ENCODE peak calls at places on chromosomes 7 and 10, in seven cellular contexts. One of them, this sample, is unnamed.

GRCh38 chr7:150665075-150665794 is 20.3 kb upstream of the GIMAP2 start:
- DNase-seq in brain microvascular endothelial cell: no peak
- DNase-seq in cardiac fibroblast: no peak
- DNase-seq in suprapubic skin: no peak
- DNase-seq in pancreas: no peak
- DNase-seq in Caco-2: no peak
- DNase-seq in tibial artery: no peak
- DNase-seq in this sample: no peak

GRCh38 chr7:23955600-23956149 is 245.7 kb downstream of the STK31 start:
- DNase-seq in suprapubic skin: no peak
- DNase-seq in brain microvascular endothelial cell: no peak
- DNase-seq in tibial artery: no peak
- DNase-seq in Caco-2: no peak
- DNase-seq in cardiac fibroblast: no peak
- DNase-seq in pancreas: no peak
- DNase-seq in this sample: no peak

GRCh38 chr10:107025676-107026075 is 138.8 kb downstream of the SORCS1 start:
- DNase-seq in Caco-2: no peak
- DNase-seq in suprapubic skin: no peak
- DNase-seq in pancreas: no peak
- DNase-seq in brain microvascular endothelial cell: no peak
- DNase-seq in cardiac fibroblast: no peak
- DNase-seq in tibial artery: no peak
- DNase-seq in this sample: no peak

GRCh38 chr7:36742911-36743775 is 18.8 kb upstream of the AOAH start:
- DNase-seq in Caco-2: no peak
- DNase-seq in brain microvascular endothelial cell: no peak
- DNase-seq in cardiac fibroblast: no peak
- DNase-seq in pancreas: no peak
- DNase-seq in suprapubic skin: no peak
- DNase-seq in tibial artery: no peak
- DNase-seq in this sample: no peak

GRCh38 chr7:1705856-1706255 is 35.8 kb downstream of the ELFN1 start:
- DNase-seq in tibial artery: no peak
- DNase-seq in brain microvascular endothelial cell: no peak
- DNase-seq in pancreas: no peak
- DNase-seq in cardiac fibroblast: no peak
- DNase-seq in Caco-2: no peak
- DNase-seq in suprapubic skin: peak; percentile 34
- DNase-seq in this sample: no peak

GRCh38 chr10:49367600-49367999 is 28.3 kb downstream of the DRGX start:
- DNase-seq in pancreas: no peak
- DNase-seq in Caco-2: no peak
- DNase-seq in tibial artery: no peak
- DNase-seq in cardiac fibroblast: no peak
- DNase-seq in suprapubic skin: no peak
- DNase-seq in brain microvascular endothelial cell: no peak
- DNase-seq in this sample: no peak

GRCh38 chr10:104020020-104020419 is 53.1 kb downstream of the SLK start:
- DNase-seq in Caco-2: no peak
- DNase-seq in brain microvascular endothelial cell: no peak
- DNase-seq in suprapubic skin: no peak
- DNase-seq in tibial artery: no peak
- DNase-seq in pancreas: no peak
- DNase-seq in cardiac fibroblast: no peak
- DNase-seq in this sample: no peak

GRCh38 chr10:24544776-24545175 is 178.9 kb downstream of the ARHGAP21 start:
- DNase-seq in brain microvascular endothelial cell: no peak
- DNase-seq in Caco-2: no peak
- DNase-seq in pancreas: no peak
- DNase-seq in cardiac fibroblast: no peak
- DNase-seq in suprapubic skin: no peak
- DNase-seq in tibial artery: no peak
- DNase-seq in this sample: no peak

GRCh38 chr7:45048748-45049147 is 40.0 kb downstream of the NACAD start:
- DNase-seq in cardiac fibroblast: no peak
- DNase-seq in tibial artery: no peak
- DNase-seq in suprapubic skin: no peak
- DNase-seq in brain microvascular endothelial cell: no peak
- DNase-seq in pancreas: no peak
- DNase-seq in Caco-2: no peak
- DNase-seq in this sample: no peak

GRCh38 chr7:74306737-74307469 is 17.7 kb downstream of the CLIP2 start:
- DNase-seq in tibial artery: peak; percentile 81
- DNase-seq in Caco-2: no peak
- DNase-seq in cardiac fibroblast: peak; percentile 69
- DNase-seq in brain microvascular endothelial cell: peak; percentile 43
- DNase-seq in suprapubic skin: no peak
- DNase-seq in pancreas: no peak
- DNase-seq in this sample: peak; percentile 75

GRCh38 chr10:102615361-102615760 is 28.9 kb upstream of the TRIM8 start:
- DNase-seq in pancreas: peak; percentile 55
- DNase-seq in Caco-2: no peak
- DNase-seq in brain microvascular endothelial cell: no peak
- DNase-seq in suprapubic skin: no peak
- DNase-seq in cardiac fibroblast: no peak
- DNase-seq in tibial artery: no peak
- DNase-seq in this sample: no peak
- TF ChIP-seq CTCF in pancreas: no peak
- TF ChIP-seq CTCF in Caco-2: peak; percentile 17
- TF ChIP-seq CTCF in brain microvascular endothelial cell: peak; percentile 68
- TF ChIP-seq CTCF in suprapubic skin: no peak
- TF ChIP-seq CTCF in cardiac fibroblast: peak; percentile 35
- TF ChIP-seq CTCF in tibial artery: no peak
- TF ChIP-seq CTCF in this sample: peak; percentile 45

GRCh38 chr10:59284111-59284975 is 78.0 kb downstream of the FAM13C start:
- DNase-seq in brain microvascular endothelial cell: no peak
- DNase-seq in tibial artery: no peak
- DNase-seq in Caco-2: no peak
- DNase-seq in cardiac fibroblast: no peak
- DNase-seq in suprapubic skin: no peak
- DNase-seq in pancreas: no peak
- DNase-seq in this sample: no peak

GRCh38 chr10:59287587-59287986 is 74.8 kb downstream of the FAM13C start:
- DNase-seq in Caco-2: no peak
- DNase-seq in tibial artery: no peak
- DNase-seq in brain microvascular endothelial cell: no peak
- DNase-seq in pancreas: no peak
- DNase-seq in suprapubic skin: no peak
- DNase-seq in cardiac fibroblast: no peak
- DNase-seq in this sample: no peak

GRCh38 chr10:59283456-59284082 is 78.8 kb downstream of the FAM13C start:
- DNase-seq in suprapubic skin: no peak
- DNase-seq in cardiac fibroblast: no peak
- DNase-seq in pancreas: no peak
- DNase-seq in brain microvascular endothelial cell: no peak
- DNase-seq in Caco-2: no peak
- DNase-seq in tibial artery: no peak
- DNase-seq in this sample: peak; percentile 5

GRCh38 chr10:59285073-59285472 is 77.3 kb downstream of the FAM13C start:
- DNase-seq in cardiac fibroblast: no peak
- DNase-seq in suprapubic skin: no peak
- DNase-seq in brain microvascular endothelial cell: no peak
- DNase-seq in tibial artery: no peak
- DNase-seq in pancreas: no peak
- DNase-seq in Caco-2: no peak
- DNase-seq in this sample: no peak

DNA sequence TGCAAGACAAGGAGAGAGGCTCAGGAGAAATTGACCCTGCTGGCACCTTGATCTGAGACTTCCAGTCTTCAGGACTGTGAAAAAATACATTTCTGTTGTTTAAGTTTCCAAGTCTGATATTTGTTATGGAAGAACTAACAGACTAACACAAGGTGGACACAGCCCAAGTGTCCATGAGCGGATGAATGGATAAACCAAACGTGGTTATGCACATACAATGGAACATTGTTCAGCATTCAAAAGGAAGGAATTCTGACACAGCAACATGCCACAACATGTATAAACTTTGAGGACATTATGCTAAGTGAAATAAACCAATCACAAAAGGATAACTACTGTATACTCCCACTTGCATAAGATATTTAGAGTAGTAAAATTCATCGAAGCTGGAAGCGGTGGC is 76.5 kb downstream of the FAM13C start:
- DNase-seq in pancreas: no peak
- DNase-seq in Caco-2: no peak
- DNase-seq in cardiac fibroblast: no peak
- DNase-seq in brain microvascular endothelial cell: no peak
- DNase-seq in suprapubic skin: no peak
- DNase-seq in tibial artery: no peak
- DNase-seq in this sample: no peak
- TF ChIP-seq CTCF in pancreas: no peak
- TF ChIP-seq CTCF in Caco-2: no peak
- TF ChIP-seq CTCF in cardiac fibroblast: no peak
- TF ChIP-seq CTCF in brain microvascular endothelial cell: no peak
- TF ChIP-seq CTCF in suprapubic skin: no peak
- TF ChIP-seq CTCF in tibial artery: no peak
- TF ChIP-seq CTCF in this sample: no peak

DNA sequence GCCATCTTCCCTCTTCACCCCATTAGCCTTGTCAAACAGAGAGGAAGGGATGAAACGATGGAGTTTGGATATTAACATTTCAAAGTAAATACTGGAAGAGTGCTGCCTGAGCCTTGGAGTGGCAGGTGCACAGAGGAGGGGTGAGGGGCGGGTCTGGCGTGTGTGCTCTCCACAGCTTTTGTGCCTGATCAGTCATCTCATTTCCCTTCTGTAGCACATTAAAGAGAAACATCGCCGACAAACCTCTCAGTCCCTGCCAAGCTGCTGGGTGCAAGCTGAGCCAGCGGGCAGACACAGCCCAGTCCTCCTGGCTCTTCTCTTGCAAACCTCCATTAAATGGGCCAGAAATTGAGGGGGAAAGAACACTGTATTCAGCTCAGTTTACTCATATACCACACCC is 76.2 kb downstream of the SLIT1 start:
- DNase-seq in cardiac fibroblast: no peak
- DNase-seq in Caco-2: no peak
- DNase-seq in brain microvascular endothelial cell: no peak
- DNase-seq in tibial artery: no peak
- DNase-seq in pancreas: no peak
- DNase-seq in suprapubic skin: no peak
- DNase-seq in this sample: no peak
- TF ChIP-seq CTCF in cardiac fibroblast: no peak
- TF ChIP-seq CTCF in Caco-2: no peak
- TF ChIP-seq CTCF in brain microvascular endothelial cell: no peak
- TF ChIP-seq CTCF in tibial artery: no peak
- TF ChIP-seq CTCF in pancreas: no peak
- TF ChIP-seq CTCF in suprapubic skin: no peak
- TF ChIP-seq CTCF in this sample: no peak

GRCh38 chr7:42454006-42454405 is 217.0 kb upstream of the GLI3 start:
- DNase-seq in pancreas: no peak
- DNase-seq in cardiac fibroblast: no peak
- DNase-seq in tibial artery: no peak
- DNase-seq in brain microvascular endothelial cell: no peak
- DNase-seq in Caco-2: no peak
- DNase-seq in suprapubic skin: no peak
- DNase-seq in this sample: peak; percentile 85
- TF ChIP-seq CTCF in pancreas: no peak
- TF ChIP-seq CTCF in cardiac fibroblast: no peak
- TF ChIP-seq CTCF in tibial artery: no peak
- TF ChIP-seq CTCF in brain microvascular endothelial cell: no peak
- TF ChIP-seq CTCF in Caco-2: no peak
- TF ChIP-seq CTCF in suprapubic skin: no peak
- TF ChIP-seq CTCF in this sample: no peak

GRCh38 chr7:117459735-117460134 is 20.1 kb upstream of the CFTR start:
- DNase-seq in cardiac fibroblast: peak; percentile 3
- DNase-seq in suprapubic skin: no peak
- DNase-seq in Caco-2: no peak
- DNase-seq in pancreas: no peak
- DNase-seq in tibial artery: no peak
- DNase-seq in brain microvascular endothelial cell: no peak
- DNase-seq in this sample: no peak

DNA sequence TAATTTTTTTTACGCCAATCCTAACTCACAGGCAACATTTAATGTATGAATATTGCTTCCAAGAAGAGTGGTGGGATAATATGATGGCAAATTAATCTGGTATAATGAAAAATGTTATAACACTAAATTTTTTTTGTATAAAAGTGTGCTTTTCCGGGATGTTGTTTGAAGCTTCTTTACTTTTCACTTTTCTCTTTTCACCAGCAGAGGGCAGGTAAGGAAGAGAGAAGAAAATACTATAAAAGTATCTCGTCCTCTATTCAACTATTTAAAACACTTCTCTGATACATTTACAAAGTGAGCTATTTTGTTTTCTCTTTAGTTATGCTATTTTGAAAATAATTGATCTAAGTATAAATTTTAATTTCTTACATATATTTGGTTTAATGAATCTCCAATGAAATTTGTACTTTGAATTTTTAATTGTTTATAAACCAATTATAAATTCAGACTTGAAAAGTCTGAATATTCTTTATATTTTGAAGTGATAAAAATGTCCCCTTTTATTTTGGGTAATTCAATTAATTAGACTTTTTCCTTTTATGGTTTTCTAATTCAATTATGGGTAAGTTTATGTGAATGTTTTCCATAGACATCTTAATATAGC is 20.7 kb upstream of the CFTR start:
- DNase-seq in cardiac fibroblast: peak; percentile 56
- DNase-seq in pancreas: no peak
- DNase-seq in tibial artery: no peak
- DNase-seq in Caco-2: no peak
- DNase-seq in brain microvascular endothelial cell: no peak
- DNase-seq in suprapubic skin: no peak
- DNase-seq in this sample: peak; percentile 20
- TF ChIP-seq CTCF in cardiac fibroblast: peak; percentile 60
- TF ChIP-seq CTCF in pancreas: peak; percentile 45
- TF ChIP-seq CTCF in tibial artery: peak; percentile 46
- TF ChIP-seq CTCF in Caco-2: peak; percentile 65
- TF ChIP-seq CTCF in brain microvascular endothelial cell: peak; percentile 54
- TF ChIP-seq CTCF in suprapubic skin: peak; percentile 43
- TF ChIP-seq CTCF in this sample: peak; percentile 78

GRCh38 chr10:73818402-73818801 is 7.0 kb upstream of the NDST2 start:
- DNase-seq in brain microvascular endothelial cell: no peak
- DNase-seq in Caco-2: no peak
- DNase-seq in pancreas: no peak
- DNase-seq in cardiac fibroblast: no peak
- DNase-seq in tibial artery: no peak
- DNase-seq in suprapubic skin: no peak
- DNase-seq in this sample: no peak
- TF ChIP-seq CTCF in brain microvascular endothelial cell: no peak
- TF ChIP-seq CTCF in Caco-2: no peak
- TF ChIP-seq CTCF in pancreas: no peak
- TF ChIP-seq CTCF in cardiac fibroblast: no peak
- TF ChIP-seq CTCF in tibial artery: no peak
- TF ChIP-seq CTCF in suprapubic skin: no peak
- TF ChIP-seq CTCF in this sample: no peak

GRCh38 chr7:117157121-117157870 is 165.6 kb downstream of the WNT2 start:
- DNase-seq in tibial artery: peak; percentile 75
- DNase-seq in Caco-2: no peak
- DNase-seq in cardiac fibroblast: peak; percentile 96
- DNase-seq in brain microvascular endothelial cell: peak; percentile 88
- DNase-seq in suprapubic skin: no peak
- DNase-seq in pancreas: no peak
- DNase-seq in this sample: peak; percentile 98
- TF ChIP-seq CTCF in tibial artery: no peak
- TF ChIP-seq CTCF in Caco-2: no peak
- TF ChIP-seq CTCF in cardiac fibroblast: peak; percentile 51
- TF ChIP-seq CTCF in brain microvascular endothelial cell: peak; percentile 61
- TF ChIP-seq CTCF in suprapubic skin: no peak
- TF ChIP-seq CTCF in pancreas: no peak
- TF ChIP-seq CTCF in this sample: peak; percentile 54

GRCh38 chr10:98340946-98341345 is 73.0 kb upstream of the LOXL4 start:
- DNase-seq in tibial artery: no peak
- DNase-seq in cardiac fibroblast: peak; percentile 26
- DNase-seq in brain microvascular endothelial cell: no peak
- DNase-seq in suprapubic skin: no peak
- DNase-seq in Caco-2: no peak
- DNase-seq in pancreas: no peak
- DNase-seq in this sample: no peak
- TF ChIP-seq CTCF in tibial artery: no peak
- TF ChIP-seq CTCF in cardiac fibroblast: no peak
- TF ChIP-seq CTCF in brain microvascular endothelial cell: peak; percentile 35
- TF ChIP-seq CTCF in suprapubic skin: no peak
- TF ChIP-seq CTCF in Caco-2: no peak
- TF ChIP-seq CTCF in pancreas: no peak
- TF ChIP-seq CTCF in this sample: no peak

GRCh38 chr7:52017802-52018679 is 701.4 kb upstream of the COBL start:
- DNase-seq in brain microvascular endothelial cell: no peak
- DNase-seq in suprapubic skin: no peak
- DNase-seq in cardiac fibroblast: no peak
- DNase-seq in Caco-2: peak; percentile 69
- DNase-seq in tibial artery: no peak
- DNase-seq in pancreas: no peak
- DNase-seq in this sample: no peak
- TF ChIP-seq CTCF in brain microvascular endothelial cell: peak; percentile 29
- TF ChIP-seq CTCF in suprapubic skin: no peak
- TF ChIP-seq CTCF in cardiac fibroblast: peak; percentile 15
- TF ChIP-seq CTCF in Caco-2: peak; percentile 75
- TF ChIP-seq CTCF in tibial artery: no peak
- TF ChIP-seq CTCF in pancreas: no peak
- TF ChIP-seq CTCF in this sample: no peak

This sample was measured in AG10803.